ENCODE peak calls at places on chromosomes 7 and 10, in four cellular contexts. One of them, this sample, is unnamed. For H3K27me3, the result is how much of the 10 kb centered on the place peaks cover.

GRCh38 chr10:3151889-3152565 is 20.6 kb downstream of the PITRM1 start:
- DNase-seq in cardiac muscle cell: no peak
- DNase-seq in heart left ventricle: no peak
- DNase-seq in IMR-90: no peak
- DNase-seq in this sample: no peak

GRCh38 chr7:12741951-12742575 is 54.6 kb downstream of the ARL4A start:
- DNase-seq in cardiac muscle cell: no peak
- DNase-seq in heart left ventricle: no peak
- DNase-seq in IMR-90: peak
- DNase-seq in this sample: no peak

GRCh38 chr7:6440381-6440780 is 7.4 kb downstream of the DAGLB start:
- DNase-seq in cardiac muscle cell: no peak
- DNase-seq in heart left ventricle: no peak
- DNase-seq in IMR-90: no peak
- DNase-seq in this sample: no peak

GRCh38 chr10:91088300-91089140 is 131.9 kb upstream of the PCGF5 start:
- DNase-seq in cardiac muscle cell: peak
- DNase-seq in heart left ventricle: peak
- DNase-seq in IMR-90: peak
- DNase-seq in this sample: no peak

GRCh38 chr10:133156674-133157579 is 3.1 kb upstream of the KNDC1 start:
- DNase-seq in cardiac muscle cell: no peak
- DNase-seq in heart left ventricle: no peak
- DNase-seq in IMR-90: peak
- DNase-seq in this sample: no peak

GRCh38 chr7:137820156-137820555 is 26.6 kb downstream of the DGKI start:
- DNase-seq in cardiac muscle cell: no peak
- DNase-seq in heart left ventricle: no peak
- DNase-seq in IMR-90: no peak
- DNase-seq in this sample: no peak

GRCh38 chr10:108241166-108241565 is 1076.7 kb upstream of the SORCS1 start:
- DNase-seq in cardiac muscle cell: no peak
- DNase-seq in heart left ventricle: no peak
- DNase-seq in IMR-90: no peak
- DNase-seq in this sample: no peak

GRCh38 chr10:122126763-122127659 is 138.0 kb downstream of the TACC2 start:
- DNase-seq in cardiac muscle cell: peak
- DNase-seq in heart left ventricle: no peak
- DNase-seq in IMR-90: peak
- DNase-seq in this sample: no peak

GRCh38 chr10:86968271-86968993 is at the start of gene ADIRF:
- DNase-seq in cardiac muscle cell: no peak
- DNase-seq in heart left ventricle: peak
- DNase-seq in IMR-90: no peak
- DNase-seq in this sample: no peak

GRCh38 chr7:127976056-127976455 is 55.2 kb downstream of the LRRC4 start:
- DNase-seq in cardiac muscle cell: peak
- DNase-seq in heart left ventricle: no peak
- DNase-seq in IMR-90: no peak
- DNase-seq in this sample: no peak

GRCh38 chr10:59713196-59713821 is 3.7 kb upstream of the SLC16A9 start:
- DNase-seq in cardiac muscle cell: no peak
- DNase-seq in heart left ventricle: no peak
- DNase-seq in IMR-90: no peak
- DNase-seq in this sample: no peak

GRCh38 chr7:105209433-105209832 is 179.3 kb downstream of the SRPK2 start:
- DNase-seq in cardiac muscle cell: no peak
- DNase-seq in heart left ventricle: no peak
- DNase-seq in IMR-90: no peak
- DNase-seq in this sample: no peak

GRCh38 chr7:47792521-47793121 is 155.6 kb downstream of the PKD1L1 start:
- DNase-seq in cardiac muscle cell: peak
- DNase-seq in heart left ventricle: no peak
- DNase-seq in IMR-90: no peak
- DNase-seq in this sample: no peak

GRCh38 chr7:105759670-105760548 is 116.5 kb downstream of the ATXN7L1 start:
- DNase-seq in cardiac muscle cell: peak
- DNase-seq in heart left ventricle: peak
- DNase-seq in IMR-90: peak
- DNase-seq in this sample: no peak

GRCh38 chr7:145009866-145010265 is 174.0 kb upstream of the TPK1 start:
- DNase-seq in cardiac muscle cell: no peak
- DNase-seq in heart left ventricle: no peak
- DNase-seq in IMR-90: no peak
- DNase-seq in this sample: no peak

GRCh38 chr7:51060536-51060935 is 256.1 kb downstream of the COBL start:
- DNase-seq in cardiac muscle cell: no peak
- DNase-seq in heart left ventricle: no peak
- DNase-seq in IMR-90: no peak
- DNase-seq in this sample: no peak

GRCh38 chr7:131327049-131327625 is 539 bp upstream of the MKLN1 start:
- DNase-seq in cardiac muscle cell: peak
- DNase-seq in heart left ventricle: peak
- DNase-seq in IMR-90: peak
- DNase-seq in this sample: no peak

GRCh38 chr7:140586517-140586916 is 54.1 kb downstream of the DENND2A start:
- DNase-seq in cardiac muscle cell: no peak
- DNase-seq in heart left ventricle: no peak
- DNase-seq in IMR-90: no peak
- DNase-seq in this sample: no peak

GRCh38 chr7:91918356-91918755 is 22.3 kb upstream of the AKAP9 start:
- DNase-seq in cardiac muscle cell: no peak
- DNase-seq in heart left ventricle: no peak
- DNase-seq in IMR-90: no peak
- DNase-seq in this sample: no peak

GRCh38 chr10:104331208-104331838 is 6.9 kb downstream of the ITPRIP start:
- DNase-seq in cardiac muscle cell: peak
- DNase-seq in heart left ventricle: peak
- DNase-seq in IMR-90: peak
- DNase-seq in this sample: no peak

GRCh38 chr10:14588084-14588937 is 186.4 kb downstream of the FAM107B start:
- DNase-seq in cardiac muscle cell: peak
- DNase-seq in heart left ventricle: no peak
- DNase-seq in IMR-90: peak
- DNase-seq in this sample: no peak

GRCh38 chr10:57657164-57657765 is 610.4 kb downstream of the IPMK start:
- DNase-seq in cardiac muscle cell: peak
- DNase-seq in heart left ventricle: no peak
- DNase-seq in IMR-90: peak
- DNase-seq in this sample: no peak

GRCh38 chr7:22452142-22452763 is 47.7 kb downstream of the STEAP1B start:
- DNase-seq in cardiac muscle cell: peak
- DNase-seq in heart left ventricle: peak
- DNase-seq in IMR-90: no peak
- DNase-seq in this sample: no peak

GRCh38 chr10:118758449-118758848 is 3.7 kb upstream of the CACUL1 start:
- DNase-seq in cardiac muscle cell: no peak
- DNase-seq in heart left ventricle: no peak
- DNase-seq in IMR-90: no peak
- DNase-seq in this sample: no peak
- H3K27ac ChIP-seq in cardiac muscle cell: no peak
- H3K27ac ChIP-seq in heart left ventricle: no peak
- H3K27ac ChIP-seq in IMR-90: no peak
- H3K27ac ChIP-seq in this sample: no peak

GRCh38 chr7:1853619-1854520 is 183.8 kb downstream of the ELFN1 start:
- DNase-seq in cardiac muscle cell: no peak
- DNase-seq in heart left ventricle: no peak
- DNase-seq in IMR-90: no peak
- DNase-seq in this sample: no peak
- H3K27me3 ChIP-seq in cardiac muscle cell: under half
- H3K27me3 ChIP-seq in heart left ventricle: under half
- H3K27me3 ChIP-seq in IMR-90: under half
- H3K27me3 ChIP-seq in this sample: under half

DNA sequence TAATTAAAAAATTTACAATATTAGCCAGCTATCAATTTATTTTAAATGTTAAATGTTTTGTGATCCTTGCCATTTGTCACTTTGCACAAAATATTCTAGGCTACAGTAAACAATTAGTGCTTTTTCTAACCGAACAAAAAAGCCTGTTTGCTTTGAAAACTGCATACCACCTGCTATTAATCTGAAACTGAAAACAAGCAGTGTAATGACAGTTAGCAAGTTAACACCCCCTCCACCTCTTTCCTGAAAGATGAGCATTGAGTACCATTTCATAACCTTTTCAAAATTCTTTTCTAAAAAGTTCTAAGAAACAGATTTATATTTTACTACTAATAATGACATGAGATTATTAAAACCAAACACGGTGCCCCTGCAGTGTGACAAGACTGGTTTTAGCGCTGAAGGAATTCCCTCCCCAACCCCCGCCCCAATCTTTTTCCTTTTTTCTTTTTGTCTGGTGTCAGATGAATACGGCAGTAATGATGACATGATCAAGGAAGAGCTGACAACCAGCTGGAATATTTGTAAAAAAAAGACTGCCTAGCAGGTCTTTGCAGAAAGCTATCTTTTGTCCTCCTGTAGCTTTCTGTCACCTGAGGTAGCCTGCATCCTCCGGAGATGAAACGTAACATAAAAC is 175.6 kb downstream of the CHCHD3 start:
- DNase-seq in cardiac muscle cell: no peak
- DNase-seq in heart left ventricle: no peak
- DNase-seq in IMR-90: no peak
- DNase-seq in this sample: no peak
- H3K27ac ChIP-seq in cardiac muscle cell: peak
- H3K27ac ChIP-seq in heart left ventricle: no peak
- H3K27ac ChIP-seq in IMR-90: no peak
- H3K27ac ChIP-seq in this sample: no peak

GRCh38 chr10:93063217-93063976 is 2.8 kb downstream of the CYP26C1 start:
- DNase-seq in cardiac muscle cell: no peak
- DNase-seq in heart left ventricle: no peak
- DNase-seq in IMR-90: no peak
- DNase-seq in this sample: no peak
- H3K27me3 ChIP-seq in cardiac muscle cell: half or more
- H3K27me3 ChIP-seq in heart left ventricle: half or more
- H3K27me3 ChIP-seq in IMR-90: half or more
- H3K27me3 ChIP-seq in this sample: under half

DNA sequence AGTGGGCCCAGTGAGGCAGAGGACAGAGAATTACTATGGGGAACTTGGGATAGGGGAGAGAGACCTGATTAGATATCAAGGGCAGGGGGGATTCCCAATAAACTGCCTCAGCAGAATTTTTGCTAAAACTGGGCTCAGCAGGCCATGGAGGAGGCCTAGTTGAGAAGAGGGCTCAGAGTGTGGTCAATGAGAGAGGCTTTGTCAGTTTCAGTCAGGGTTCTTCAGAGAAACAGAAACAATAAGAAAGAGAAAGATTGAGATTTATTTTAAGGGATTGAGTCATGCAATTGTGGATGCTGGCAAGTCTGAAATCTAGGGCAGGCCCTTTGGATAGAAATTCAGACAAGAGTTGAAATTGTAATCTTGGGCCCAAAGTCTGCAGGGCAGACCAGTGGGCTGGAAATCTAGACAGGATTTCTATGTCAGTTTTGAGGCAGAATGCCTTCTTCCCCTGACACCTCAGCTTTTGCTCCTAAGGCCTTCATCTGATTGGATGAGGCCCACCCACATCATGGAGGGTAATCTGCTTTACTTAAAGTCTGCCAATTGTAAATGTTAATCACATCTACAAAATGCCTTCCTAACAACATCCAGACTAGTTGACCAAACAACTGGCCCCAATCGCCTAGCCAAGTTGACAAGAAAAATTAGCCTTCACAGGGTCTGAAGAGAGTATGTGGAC is 33.5 kb upstream of the CCSER2 start:
- DNase-seq in cardiac muscle cell: no peak
- DNase-seq in heart left ventricle: no peak
- DNase-seq in IMR-90: peak
- DNase-seq in this sample: no peak
- H3K27ac ChIP-seq in cardiac muscle cell: no peak
- H3K27ac ChIP-seq in heart left ventricle: no peak
- H3K27ac ChIP-seq in IMR-90: no peak
- H3K27ac ChIP-seq in this sample: no peak

DNA sequence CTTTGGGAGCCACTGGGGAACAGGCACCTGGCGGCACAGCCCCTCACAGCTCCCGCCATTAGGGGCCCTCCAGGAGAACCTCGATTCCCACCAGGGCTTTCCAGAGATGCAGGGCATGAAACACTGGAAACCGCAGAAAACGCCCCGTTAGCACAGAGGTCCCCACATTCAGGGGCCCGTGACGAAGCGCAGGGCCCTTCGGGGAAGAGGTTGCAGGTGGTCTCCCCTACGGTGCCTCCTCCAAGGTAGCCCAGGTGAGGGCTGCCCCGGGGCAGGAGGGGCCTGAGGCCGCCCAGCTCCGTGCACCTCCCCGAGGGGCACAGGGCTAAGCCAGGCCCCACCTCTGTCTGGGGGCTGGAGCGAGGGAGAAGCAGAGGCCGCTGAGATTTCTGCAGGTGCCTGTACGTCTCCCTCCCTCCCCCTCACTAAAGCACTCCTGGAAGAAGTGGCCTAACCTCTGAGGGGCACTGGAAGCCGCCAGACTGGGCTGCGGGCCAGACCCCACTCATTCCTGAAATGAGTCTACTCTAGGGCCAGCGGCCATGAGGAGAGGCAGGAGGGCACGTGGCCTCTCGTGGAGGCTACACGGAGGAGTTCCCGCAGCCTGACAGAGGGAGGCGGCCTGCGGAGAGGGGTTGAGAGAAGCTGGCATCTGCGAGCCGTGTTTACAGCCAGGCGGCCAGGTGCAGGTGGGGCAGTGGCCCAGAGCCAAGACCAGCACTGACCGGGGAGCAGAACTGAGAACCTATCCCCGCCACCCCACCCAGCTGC is 6.9 kb downstream of the PDGFA start:
- DNase-seq in cardiac muscle cell: no peak
- DNase-seq in heart left ventricle: no peak
- DNase-seq in IMR-90: no peak
- DNase-seq in this sample: no peak
- H3K27me3 ChIP-seq in cardiac muscle cell: under half
- H3K27me3 ChIP-seq in heart left ventricle: under half
- H3K27me3 ChIP-seq in IMR-90: under half
- H3K27me3 ChIP-seq in this sample: under half

GRCh38 chr10:119491941-119492340 is 50.6 kb downstream of the RGS10 start:
- DNase-seq in cardiac muscle cell: no peak
- DNase-seq in heart left ventricle: no peak
- DNase-seq in IMR-90: no peak
- DNase-seq in this sample: no peak
- H3K27ac ChIP-seq in cardiac muscle cell: no peak
- H3K27ac ChIP-seq in heart left ventricle: peak
- H3K27ac ChIP-seq in IMR-90: peak
- H3K27ac ChIP-seq in this sample: no peak

DNA sequence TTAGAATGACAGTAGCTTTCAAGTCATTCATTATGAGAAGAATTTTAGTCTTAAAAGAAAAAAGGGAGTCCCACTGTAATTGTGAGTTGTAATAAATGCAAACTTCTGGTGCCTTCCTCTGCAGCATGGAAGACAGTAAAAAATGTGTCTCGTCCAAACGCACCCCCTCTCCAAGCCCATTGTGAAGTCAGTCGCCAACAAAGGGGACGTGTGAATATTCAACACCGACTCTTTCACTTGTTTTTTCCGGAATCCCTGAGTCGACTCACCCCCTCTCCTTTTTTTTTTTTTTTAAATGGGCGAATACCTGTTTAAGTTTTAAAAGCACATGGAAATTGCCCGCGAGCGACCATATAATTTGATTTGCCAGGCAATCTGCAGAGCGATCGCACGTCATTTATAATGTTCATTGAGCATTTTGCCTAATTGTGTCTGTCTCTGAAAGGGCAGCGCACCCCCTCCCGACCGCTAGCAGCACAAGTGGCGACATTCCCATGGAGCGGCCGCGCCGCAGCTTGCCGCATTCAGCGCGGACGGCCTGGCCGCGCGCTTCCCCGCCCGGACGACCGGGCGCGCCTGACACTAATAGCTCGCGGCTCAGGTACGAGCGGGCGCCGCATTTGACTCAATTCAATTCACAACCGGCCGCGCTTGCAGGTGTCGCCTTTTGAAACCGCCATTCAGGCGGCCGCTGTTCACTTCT is 19.1 kb upstream of the PTF1A start:
- DNase-seq in cardiac muscle cell: no peak
- DNase-seq in heart left ventricle: no peak
- DNase-seq in IMR-90: no peak
- DNase-seq in this sample: no peak
- H3K27me3 ChIP-seq in cardiac muscle cell: half or more
- H3K27me3 ChIP-seq in heart left ventricle: half or more
- H3K27me3 ChIP-seq in IMR-90: under half
- H3K27me3 ChIP-seq in this sample: under half

This sample was measured in naive thymus-derived CD4-positive, alpha-beta T cell.